ENCODE peak calls at places on chromosomes 16 and 17, in seven cellular contexts. R is H1, C is HCT116, M is Panc1, I is K562, N is HepG2, B is GM12878. V is an unnamed sample.

GRCh38 chr17:17305282-17305801 is 2.2 kb downstream of the NT5M start:
- DNase-seq in R (no peak), C (no peak), M (no peak), I (peak; percentile 38), N (peak; percentile 33), B (peak; percentile 50), V (peak; percentile 73)

GRCh38 chr16:57472665-57473060 is 10.2 kb downstream of the POLR2C start:
- DNase-seq in R (peak; percentile 58), C (no peak), M (no peak), I (no peak), N (no peak), B (no peak), V (peak; percentile 81)

GRCh38 chr17:45783593-45784292 is 377 bp upstream of the CRHR1 start:
- DNase-seq in R (no peak), C (no peak), M (no peak), I (peak; percentile 70), N (no peak), B (no peak), V (peak; percentile 87)

GRCh38 chr16:71709231-71709781 is 15.2 kb downstream of the PHLPP2 start:
- DNase-seq in R (no peak), C (no peak), M (no peak), I (peak; percentile 13), N (no peak), B (no peak), V (no peak)

GRCh38 chr16:82264781-82265180 is 94.8 kb upstream of the MPHOSPH6 start:
- DNase-seq in R (no peak), C (no peak), M (no peak), I (no peak), N (no peak), B (no peak), V (no peak)

GRCh38 chr17:48642843-48643696 is 16.9 kb upstream of the HOXB9 start:
- DNase-seq in R (no peak), C (no peak), M (no peak), I (no peak), N (no peak), B (no peak), V (no peak)

GRCh38 chr17:33521784-33522183 is 228.7 kb upstream of the ASIC2 start:
- DNase-seq in R (peak; percentile 87), C (no peak), M (no peak), I (peak; percentile 40), N (no peak), B (no peak), V (peak; percentile 70)

GRCh38 chr17:8176197-8176940 is at the start of gene TMEM107:
- DNase-seq in R (peak; percentile 95), C (peak; percentile 74), M (no peak), I (peak; percentile 72), N (peak; percentile 80), B (peak; percentile 69), V (peak; percentile 87)

GRCh38 chr16:57127037-57127763 is 34.8 kb downstream of the CPNE2 start:
- DNase-seq in R (no peak), C (no peak), M (no peak), I (no peak), N (no peak), B (peak; percentile 42), V (no peak)

GRCh38 chr16:85389679-85390470 is 223.2 kb upstream of the GSE1 start:
- DNase-seq in R (peak; percentile 39), C (no peak), M (no peak), I (no peak), N (no peak), B (no peak), V (no peak)

GRCh38 chr17:50114849-50115357 is 15.1 kb downstream of the SAMD14 start:
- DNase-seq in R (peak; percentile 66), C (peak; percentile 66), M (no peak), I (peak; percentile 38), N (peak; percentile 77), B (no peak), V (peak; percentile 79)

GRCh38 chr16:88799569-88800276 is 3.9 kb upstream of the CDT1 start:
- DNase-seq in R (no peak), C (no peak), M (no peak), I (peak; percentile 64), N (no peak), B (no peak), V (no peak)

GRCh38 chr16:14486520-14487303 is 143.3 kb downstream of the PARN start:
- DNase-seq in R (no peak), C (peak; percentile 57), M (no peak), I (peak; percentile 80), N (peak; percentile 98), B (no peak), V (peak; percentile 68)
- TF ChIP-seq POLR2AphosphoS5 in R (no peak), C (no peak), M (no peak), I (peak; percentile 47), N (peak; percentile 63), B (no peak), V (peak; percentile 50)

DNA sequence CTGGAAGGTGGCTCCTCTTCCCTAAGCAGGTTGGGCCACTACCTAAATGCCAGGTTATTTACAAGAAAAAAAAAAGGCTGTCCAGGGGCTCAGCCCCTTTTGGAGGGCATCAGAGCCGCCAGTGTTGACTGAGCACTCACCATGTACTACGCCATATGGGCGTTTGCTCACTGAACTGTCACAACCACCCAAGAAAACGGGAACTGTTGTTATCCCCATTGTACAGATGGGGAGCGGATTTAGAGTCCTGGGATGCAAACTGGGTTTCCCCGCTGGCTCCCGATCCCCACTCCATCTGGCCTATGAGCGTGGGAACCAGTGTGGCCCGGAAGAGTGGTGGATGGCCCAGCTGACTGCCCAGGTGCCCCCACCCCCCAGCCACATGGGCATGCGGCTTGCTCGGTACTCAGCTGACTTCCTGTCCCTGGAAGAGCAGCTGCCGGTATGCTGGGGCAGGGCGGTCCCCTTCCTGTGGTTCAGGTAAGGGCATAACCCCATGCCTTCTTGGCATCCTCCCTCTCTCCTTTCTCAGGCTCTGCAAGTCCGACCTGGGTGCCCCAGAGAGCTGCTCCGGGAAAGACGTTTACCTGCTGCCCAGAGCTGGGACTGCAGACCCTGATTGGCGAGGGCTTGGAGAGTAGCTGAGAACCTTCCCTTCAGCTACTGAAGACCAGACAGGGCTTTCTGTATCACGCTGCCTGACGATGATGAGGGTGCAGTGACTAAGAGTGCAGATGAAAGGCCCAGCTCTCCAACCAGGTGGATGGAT is 16.3 kb downstream of the SOCS3 start:
- DNase-seq in R (no peak), C (no peak), M (no peak), I (no peak), N (no peak), B (no peak), V (no peak)
- TF ChIP-seq SIN3A in R (no peak), C (peak; percentile 35), M (no peak), I (no peak), N (no peak), B (no peak), V (no peak)

DNA sequence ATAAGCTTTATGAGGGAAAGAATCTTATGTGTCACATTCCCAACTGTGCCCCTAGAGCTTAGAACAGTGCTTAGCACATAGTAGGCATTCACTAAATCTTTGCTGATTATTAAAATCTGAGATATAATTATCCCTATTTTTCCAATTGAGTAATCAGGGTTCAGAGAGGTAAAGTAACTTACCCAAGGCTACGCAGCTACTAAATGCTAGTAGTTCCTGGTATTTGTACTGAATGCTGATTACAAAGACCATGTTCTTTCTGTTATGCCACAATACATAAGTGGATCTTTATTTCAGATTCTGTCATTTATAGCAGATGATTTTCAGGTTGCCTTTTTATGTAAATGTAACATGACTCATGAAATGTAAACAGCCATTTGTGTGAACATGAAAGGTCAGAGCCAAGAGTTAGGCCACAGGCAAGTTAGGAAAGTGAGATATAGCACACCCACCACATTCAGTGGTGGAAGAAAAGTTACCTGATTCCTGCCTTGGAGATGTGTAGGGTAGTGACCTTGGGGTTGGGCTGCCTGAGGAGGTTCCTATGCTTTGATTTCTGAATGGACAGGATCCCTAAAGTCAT is 77.2 kb downstream of the FTO start:
- DNase-seq in R (no peak), C (no peak), M (no peak), I (no peak), N (peak; percentile 68), B (no peak), V (no peak)
- TF ChIP-seq POLR2AphosphoS5 in R (no peak), C (no peak), M (no peak), I (no peak), N (no peak), B (no peak), V (no peak)

GRCh38 chr17:74497471-74497870 is 31.0 kb downstream of the CD300A start:
- DNase-seq in R (no peak), C (no peak), M (no peak), I (no peak), N (no peak), B (no peak), V (no peak)

GRCh38 chr17:74493381-74493833 is 27.0 kb downstream of the CD300A start:
- DNase-seq in R (peak; percentile 89), C (peak; percentile 73), M (peak; percentile 60), I (peak; percentile 68), N (peak; percentile 71), B (peak; percentile 28), V (peak; percentile 81)

GRCh38 chr17:74485841-74486240 is 19.4 kb downstream of the CD300A start:
- DNase-seq in R (no peak), C (no peak), M (no peak), I (peak; percentile 2), N (no peak), B (no peak), V (no peak)

GRCh38 chr17:74490716-74491115 is 24.3 kb downstream of the CD300A start:
- DNase-seq in R (no peak), C (no peak), M (no peak), I (no peak), N (no peak), B (no peak), V (no peak)

DNA sequence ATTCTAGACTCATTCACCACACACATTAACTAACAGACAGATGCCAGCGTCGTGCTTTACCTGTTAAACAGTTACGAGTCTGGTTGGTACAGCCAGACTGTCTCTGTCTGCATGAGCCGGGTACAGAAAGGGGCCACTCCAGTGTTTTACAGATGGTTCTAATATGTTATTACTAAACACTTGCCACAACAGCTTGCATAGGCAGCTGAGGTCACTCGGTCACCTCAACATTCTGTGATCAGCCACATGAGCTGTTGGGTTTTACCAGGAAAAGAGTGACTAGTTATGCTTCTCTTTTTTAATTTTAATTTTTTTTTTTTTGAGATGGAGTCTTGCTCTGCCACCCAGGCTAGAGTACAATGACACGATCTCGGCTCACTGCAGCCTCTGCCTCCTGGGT is 25.2 kb downstream of the CD300A start:
- DNase-seq in R (no peak), C (no peak), M (no peak), I (peak; percentile 1), N (no peak), B (no peak), V (no peak)
- TF ChIP-seq SIN3A in R (no peak), C (no peak), M (no peak), I (no peak), N (no peak), B (no peak), V (no peak)

DNA sequence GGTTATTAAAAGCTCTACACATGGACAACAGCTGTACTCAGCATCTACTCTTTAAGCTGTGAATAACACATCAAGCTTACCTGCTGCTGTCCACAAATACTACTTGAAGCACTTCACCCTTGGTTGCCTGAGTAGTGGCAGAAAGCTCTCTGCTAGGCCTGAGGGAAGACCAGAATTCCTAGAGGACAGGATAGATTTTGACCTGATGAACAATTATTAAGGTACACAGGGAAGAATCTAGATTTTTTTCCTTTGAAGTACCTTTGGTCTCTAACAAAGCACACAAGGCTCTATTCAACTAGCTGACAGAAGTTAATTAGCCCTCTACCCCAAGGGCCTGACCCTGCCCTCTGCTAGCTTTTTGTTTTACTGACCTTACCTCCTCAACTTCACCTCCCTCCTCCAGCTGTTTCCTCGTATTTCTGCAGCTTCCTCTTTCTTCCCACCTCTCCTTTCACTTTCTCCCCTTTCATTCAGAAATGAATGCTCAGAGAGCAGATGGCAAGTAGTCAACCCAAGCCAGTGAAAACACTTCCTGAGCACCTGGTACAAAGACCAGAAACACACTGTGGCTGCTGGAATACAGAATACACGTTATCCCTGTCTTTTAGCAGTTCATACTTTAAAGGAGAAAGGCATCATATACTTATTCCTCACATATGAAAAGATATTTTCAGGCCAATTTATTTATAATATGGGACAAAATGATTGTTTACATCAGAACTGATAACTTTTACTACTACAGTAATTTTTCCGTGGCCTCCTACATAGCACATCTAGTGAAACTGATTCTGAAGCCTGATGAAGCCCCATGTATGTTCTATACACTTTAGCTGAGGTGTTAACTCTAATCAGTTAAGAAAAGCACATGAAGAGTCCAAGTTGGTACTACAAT is 5.7 kb upstream of the VEZF1 start:
- DNase-seq in R (no peak), C (no peak), M (no peak), I (no peak), N (peak; percentile 77), B (no peak), V (no peak)
- TF ChIP-seq POLR2AphosphoS5 in R (peak; percentile 64), C (peak; percentile 58), M (peak; percentile 66), I (no peak), N (peak; percentile 47), B (peak; percentile 42), V (peak; percentile 52)